ENCODE peak calls at places on chromosomes 1 and 21, in five cellular contexts. One of them, this sample, is unnamed.

GRCh38 chr1:51044834-51045233 is 57.2 kb upstream of the C1orf185 start:
- DNase-seq in CD4-positive, alpha-beta T cell: no peak
- DNase-seq in psoas muscle: no peak
- DNase-seq in cardiac fibroblast: peak; percentile 51
- DNase-seq in bronchial epithelial cell: peak; percentile 23
- DNase-seq in this sample: no peak

GRCh38 chr1:189205863-189206262 is 1271.8 kb downstream of the BRINP3 start:
- DNase-seq in CD4-positive, alpha-beta T cell: no peak
- DNase-seq in psoas muscle: no peak
- DNase-seq in cardiac fibroblast: no peak
- DNase-seq in bronchial epithelial cell: no peak
- DNase-seq in this sample: no peak

GRCh38 chr1:197915797-197916686 is 1.1 kb upstream of the LHX9 start:
- DNase-seq in CD4-positive, alpha-beta T cell: no peak
- DNase-seq in psoas muscle: peak; percentile 61
- DNase-seq in cardiac fibroblast: peak; percentile 62
- DNase-seq in bronchial epithelial cell: peak; percentile 40
- DNase-seq in this sample: no peak

GRCh38 chr1:158285756-158286241 is 3.9 kb upstream of the CD1C start:
- DNase-seq in CD4-positive, alpha-beta T cell: no peak
- DNase-seq in psoas muscle: peak; percentile 20
- DNase-seq in cardiac fibroblast: no peak
- DNase-seq in bronchial epithelial cell: peak; percentile 2
- DNase-seq in this sample: peak; percentile 23

GRCh38 chr1:6734579-6735397 is 33.2 kb upstream of the DNAJC11 start:
- DNase-seq in CD4-positive, alpha-beta T cell: no peak
- DNase-seq in psoas muscle: no peak
- DNase-seq in cardiac fibroblast: no peak
- DNase-seq in bronchial epithelial cell: peak; percentile 20
- DNase-seq in this sample: no peak

GRCh38 chr1:192550922-192551534 is 24.5 kb upstream of the RGS1 start:
- DNase-seq in CD4-positive, alpha-beta T cell: no peak
- DNase-seq in psoas muscle: no peak
- DNase-seq in cardiac fibroblast: peak; percentile 79
- DNase-seq in bronchial epithelial cell: peak; percentile 64
- DNase-seq in this sample: no peak

GRCh38 chr1:158145173-158145719 is 35.4 kb upstream of the CD1D start:
- DNase-seq in CD4-positive, alpha-beta T cell: no peak
- DNase-seq in psoas muscle: peak; percentile 44
- DNase-seq in cardiac fibroblast: peak; percentile 66
- DNase-seq in bronchial epithelial cell: peak; percentile 74
- DNase-seq in this sample: no peak

GRCh38 chr1:182833271-182833670 is 5.9 kb upstream of the DHX9 start:
- DNase-seq in CD4-positive, alpha-beta T cell: no peak
- DNase-seq in psoas muscle: no peak
- DNase-seq in cardiac fibroblast: peak; percentile 65
- DNase-seq in bronchial epithelial cell: peak; percentile 84
- DNase-seq in this sample: no peak

GRCh38 chr21:25961042-25961441 is 209.5 kb downstream of the APP start:
- DNase-seq in CD4-positive, alpha-beta T cell: no peak
- DNase-seq in psoas muscle: no peak
- DNase-seq in cardiac fibroblast: no peak
- DNase-seq in bronchial epithelial cell: no peak
- DNase-seq in this sample: no peak

GRCh38 chr1:78540056-78540455 is 49.3 kb downstream of the PTGFR start:
- DNase-seq in CD4-positive, alpha-beta T cell: no peak
- DNase-seq in psoas muscle: no peak
- DNase-seq in cardiac fibroblast: no peak
- DNase-seq in bronchial epithelial cell: peak; percentile 10
- DNase-seq in this sample: no peak

DNA sequence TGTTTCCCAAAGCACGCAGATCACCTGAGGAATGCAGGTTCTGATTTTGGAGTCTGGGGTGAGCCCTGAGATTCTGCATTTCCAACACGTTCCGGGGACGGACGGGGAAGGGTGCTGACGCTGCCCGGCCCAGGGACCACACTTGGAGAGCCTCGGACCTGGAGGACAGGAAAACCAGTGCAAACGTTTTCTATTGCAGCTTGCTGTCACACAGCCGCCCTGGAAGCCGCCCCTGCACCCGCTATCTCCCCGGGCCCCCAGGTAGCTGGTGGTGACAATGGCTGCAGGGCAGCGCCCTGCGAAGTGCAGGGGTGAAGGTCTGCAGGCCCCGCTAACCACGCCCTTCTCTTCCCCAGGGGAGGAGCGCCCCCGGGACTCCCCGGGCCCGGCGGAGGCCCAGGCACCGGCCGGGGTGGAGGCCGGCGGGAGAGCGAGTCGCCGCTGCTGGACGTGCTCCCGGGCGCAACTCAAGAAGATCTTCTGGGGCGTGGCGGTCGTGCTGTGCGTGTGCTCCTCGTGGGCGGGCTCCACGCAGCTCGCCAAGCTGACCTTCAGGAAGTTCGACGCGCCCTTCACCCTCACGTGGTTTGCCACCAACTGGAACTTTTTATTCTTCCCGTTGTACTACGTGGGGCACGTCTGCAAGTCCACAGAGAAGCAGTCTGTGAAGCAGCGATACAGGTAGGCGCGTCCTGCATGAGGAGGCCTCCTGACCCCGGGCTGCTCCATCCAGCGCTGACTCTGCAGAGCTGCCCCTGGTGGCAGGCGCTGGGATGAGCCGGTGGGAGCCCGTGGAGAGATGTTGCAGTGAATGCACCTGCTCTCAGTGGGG is 142.0 kb upstream of the COA6 start:
- DNase-seq in CD4-positive, alpha-beta T cell: no peak
- DNase-seq in psoas muscle: no peak
- DNase-seq in cardiac fibroblast: no peak
- DNase-seq in bronchial epithelial cell: no peak
- DNase-seq in this sample: no peak
- TF ChIP-seq CTCF in CD4-positive, alpha-beta T cell: no peak
- TF ChIP-seq CTCF in psoas muscle: no peak
- TF ChIP-seq CTCF in cardiac fibroblast: peak; percentile 9
- TF ChIP-seq CTCF in bronchial epithelial cell: peak; percentile 21
- TF ChIP-seq CTCF in this sample: no peak

GRCh38 chr1:56411484-56412180 is 167.7 kb downstream of the PLPP3 start:
- DNase-seq in CD4-positive, alpha-beta T cell: no peak
- DNase-seq in psoas muscle: no peak
- DNase-seq in cardiac fibroblast: no peak
- DNase-seq in bronchial epithelial cell: no peak
- DNase-seq in this sample: no peak
- TF ChIP-seq CTCF in CD4-positive, alpha-beta T cell: no peak
- TF ChIP-seq CTCF in psoas muscle: no peak
- TF ChIP-seq CTCF in cardiac fibroblast: no peak
- TF ChIP-seq CTCF in bronchial epithelial cell: no peak
- TF ChIP-seq CTCF in this sample: no peak

DNA sequence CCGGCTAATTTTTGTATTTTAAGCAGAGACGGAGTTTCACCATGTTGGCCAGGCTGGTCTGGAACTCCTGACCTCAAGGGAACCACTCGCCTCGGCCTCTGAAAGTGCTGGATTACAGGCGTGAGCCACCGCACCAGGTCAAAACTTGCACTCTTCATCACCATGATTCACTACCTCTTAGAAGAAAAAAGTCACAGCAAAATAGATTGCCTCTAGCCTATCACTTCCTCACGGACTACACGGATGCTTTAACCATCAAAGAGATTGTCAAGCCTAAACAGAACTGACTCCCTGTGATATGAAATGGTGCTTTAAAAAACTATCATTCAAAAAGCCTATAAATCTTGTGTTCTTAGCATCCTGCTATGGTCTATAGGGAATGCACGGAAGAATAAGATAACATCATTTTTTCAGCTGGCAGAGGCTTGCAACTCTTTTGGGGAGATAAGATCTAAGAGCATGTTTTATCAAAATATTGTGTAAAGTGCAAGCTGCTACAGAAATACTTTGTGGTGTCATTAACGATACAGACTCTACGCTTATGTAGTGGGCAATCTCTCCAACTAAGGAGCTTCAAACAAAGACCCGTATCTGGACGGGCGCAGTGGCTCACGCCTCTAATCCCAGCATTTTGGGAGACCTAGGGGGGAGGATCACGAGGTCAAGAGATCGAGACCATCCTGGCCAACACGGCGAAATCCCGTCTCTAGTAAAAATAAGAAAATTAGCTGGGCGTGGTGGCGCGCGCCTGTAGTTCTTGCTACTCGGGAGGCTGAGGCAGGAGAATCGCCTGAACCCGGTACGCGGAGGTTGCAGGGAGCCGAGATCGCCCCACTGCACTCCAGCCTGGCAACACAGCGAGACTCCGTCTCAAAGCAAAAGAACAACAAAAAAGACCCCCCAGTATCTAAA is 966 bp downstream of the TFB2M start:
- DNase-seq in CD4-positive, alpha-beta T cell: no peak
- DNase-seq in psoas muscle: no peak
- DNase-seq in cardiac fibroblast: no peak
- DNase-seq in bronchial epithelial cell: no peak
- DNase-seq in this sample: no peak
- TF ChIP-seq CTCF in CD4-positive, alpha-beta T cell: no peak
- TF ChIP-seq CTCF in psoas muscle: no peak
- TF ChIP-seq CTCF in cardiac fibroblast: no peak
- TF ChIP-seq CTCF in bronchial epithelial cell: no peak
- TF ChIP-seq CTCF in this sample: no peak

DNA sequence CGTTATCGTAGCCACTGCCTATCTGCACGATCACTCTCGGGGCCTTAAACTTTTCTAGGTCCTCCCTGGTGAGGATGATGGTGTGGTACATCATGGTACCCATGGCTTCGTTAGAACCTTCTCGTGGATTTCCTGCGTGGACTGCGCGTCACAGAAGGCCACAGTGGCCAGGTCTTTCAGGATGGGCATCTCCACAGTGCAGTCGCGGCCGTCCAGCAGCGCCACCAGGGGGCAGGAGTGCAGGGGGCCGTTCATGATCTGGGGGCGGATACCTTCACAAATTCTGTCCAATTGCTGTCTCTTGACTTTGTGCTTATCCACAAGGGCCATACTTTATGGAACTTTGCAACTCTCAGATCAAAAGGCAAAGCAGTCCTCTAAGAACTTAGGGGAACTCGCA is 69.6 kb downstream of the WLS start:
- DNase-seq in CD4-positive, alpha-beta T cell: no peak
- DNase-seq in psoas muscle: no peak
- DNase-seq in cardiac fibroblast: no peak
- DNase-seq in bronchial epithelial cell: no peak
- DNase-seq in this sample: no peak
- TF ChIP-seq CTCF in CD4-positive, alpha-beta T cell: no peak
- TF ChIP-seq CTCF in psoas muscle: no peak
- TF ChIP-seq CTCF in cardiac fibroblast: no peak
- TF ChIP-seq CTCF in bronchial epithelial cell: peak; percentile 13
- TF ChIP-seq CTCF in this sample: no peak

This sample was measured in esophagus squamous epithelium.